ENCODE peak calls at places on chromosomes 1 and 21, in seven cellular contexts. K, J, B, F, G, H and D are unnamed samples.
A peak's percentile ranks its signal among the peaks of the same experiment; 100 is the strongest.

GRCh38 chr1:53918343-53918742 is 24.4 kb downstream of the DIO1 start:
- DNase-seq in B (no peak), G (no peak), F (no peak), H (no peak), K (no peak), J (no peak), D (peak; percentile 47)

GRCh38 chr1:67342002-67342890 is 34.6 kb downstream of the IL12RB2 start:
- DNase-seq in B (no peak), K (no peak), G (peak; percentile 25), F (no peak), J (no peak), H (no peak), D (no peak)

GRCh38 chr1:26275580-26276431 is 4.1 kb upstream of the SH3BGRL3 start:
- DNase-seq in J (peak; percentile 94), H (peak; percentile 96), K (peak; percentile 90), G (peak; percentile 85), B (peak; percentile 69), F (peak; percentile 78), D (peak; percentile 99)

GRCh38 chr1:62691062-62691844 is 3.1 kb upstream of the DOCK7 start:
- DNase-seq in K (no peak), G (no peak), J (no peak), H (no peak), F (no peak), B (no peak), D (no peak)

GRCh38 chr1:56940039-56940438 is 25.8 kb downstream of the C8B start:
- DNase-seq in K (no peak), F (no peak), G (no peak), J (no peak), H (no peak), B (no peak), D (no peak)

GRCh38 chr21:44687671-44688070 is 5.7 kb upstream of the KRTAP12-1 start:
- DNase-seq in G (no peak), H (no peak), F (no peak), K (no peak), J (no peak), B (no peak), D (no peak)

GRCh38 chr1:86140481-86140880 is 16.1 kb downstream of the COL24A1 start:
- DNase-seq in J (no peak), B (no peak), G (no peak), K (no peak), F (no peak), H (no peak), D (no peak)

GRCh38 chr1:55369474-55369873 is 154.3 kb upstream of the USP24 start:
- DNase-seq in B (no peak), K (peak; percentile 14), G (no peak), F (no peak), H (peak; percentile 39), J (no peak), D (no peak)

GRCh38 chr1:152182942-152183341 is 23.9 kb upstream of the RPTN start:
- DNase-seq in H (peak; percentile 79), G (no peak), K (peak; percentile 81), J (no peak), F (no peak), B (peak; percentile 39), D (no peak)

GRCh38 chr1:6592441-6592840 is 10.2 kb downstream of the KLHL21 start:
- DNase-seq in G (no peak), F (no peak), J (no peak), K (no peak), H (no peak), B (no peak), D (no peak)

GRCh38 chr1:86739901-86740507 is 35.6 kb downstream of the SH3GLB1 start:
- DNase-seq in G (no peak), H (no peak), K (no peak), B (no peak), F (peak; percentile 25), J (no peak), D (peak; percentile 34)

GRCh38 chr1:207873055-207873890 is 37.7 kb downstream of the CD34 start:
- DNase-seq in H (no peak), K (no peak), B (no peak), F (no peak), G (no peak), J (no peak), D (peak; percentile 15)

GRCh38 chr1:235160395-235160964 is 570 bp downstream of the RBM34 start:
- DNase-seq in H (peak; percentile 23), G (no peak), F (peak; percentile 80), J (peak; percentile 31), B (no peak), K (peak; percentile 72), D (peak; percentile 63)

GRCh38 chr1:84856871-84857270 is 36.1 kb downstream of the LPAR3 start:
- DNase-seq in H (no peak), F (no peak), B (no peak), G (no peak), J (no peak), K (no peak), D (no peak)

GRCh38 chr1:6918908-6919511 is 133.8 kb downstream of the CAMTA1 start:
- DNase-seq in F (no peak), K (no peak), B (no peak), J (no peak), H (no peak), G (no peak), D (no peak)

GRCh38 chr1:226475112-226475511 is 67.2 kb upstream of the PARP1 start:
- DNase-seq in K (no peak), F (no peak), H (no peak), G (no peak), B (no peak), J (peak; percentile 91), D (no peak)

GRCh38 chr1:7207875-7208646 is 422.8 kb downstream of the CAMTA1 start:
- DNase-seq in G (peak; percentile 59), K (peak; percentile 64), F (peak; percentile 35), H (peak; percentile 41), J (peak; percentile 84), B (peak; percentile 20), D (peak; percentile 73)

GRCh38 chr1:25134801-25135585 is 97.3 kb downstream of the SYF2 start:
- DNase-seq in J (no peak), G (no peak), F (no peak), H (no peak), K (no peak), B (no peak), D (no peak)

GRCh38 chr1:236395780-236396664 is 1.9 kb downstream of the EDARADD start:
- DNase-seq in G (no peak), J (no peak), F (no peak), H (no peak), B (no peak), K (no peak), D (no peak)

GRCh38 chr21:21715286-21715969 is 717.2 kb downstream of the NCAM2 start:
- DNase-seq in H (no peak), B (no peak), J (peak; percentile 45), F (no peak), G (no peak), K (peak; percentile 94), D (no peak)

GRCh38 chr1:42886800-42887199 is 40.4 kb downstream of the ZNF691 start:
- DNase-seq in F (no peak), G (no peak), B (no peak), J (no peak), H (no peak), K (no peak), D (no peak)

GRCh38 chr1:93604411-93604810 is 77.2 kb downstream of the BCAR3 start:
- DNase-seq in J (no peak), B (no peak), K (no peak), H (no peak), F (no peak), G (no peak), D (no peak)

GRCh38 chr1:65894738-65895605 is 102.3 kb downstream of the PDE4B start:
- DNase-seq in J (no peak), H (no peak), B (no peak), K (no peak), G (no peak), F (no peak), D (no peak)

GRCh38 chr1:181486098-181486420 is 2.7 kb downstream of the CACNA1E start:
- DNase-seq in H (no peak), F (no peak), G (no peak), J (no peak), B (no peak), K (no peak), D (no peak)

GRCh38 chr1:10402729-10403274 is 3.9 kb downstream of the PGD start:
- DNase-seq in G (no peak), J (no peak), F (no peak), B (no peak), K (peak; percentile 77), H (no peak), D (no peak)
- TF ChIP-seq CTCF in G (no peak), J (no peak), F (no peak), B (no peak), K (no peak), H (no peak), D (no peak)

GRCh38 chr1:192080671-192081070 is 77.6 kb upstream of the RGS18 start:
- DNase-seq in H (no peak), J (no peak), K (no peak), F (no peak), B (no peak), G (no peak), D (peak; percentile 12)
- H3K4me3 ChIP-seq in H (no peak overlapping the region), J (no peak overlapping the region), K (no peak overlapping the region), F (no peak overlapping the region), B (no peak overlapping the region), G (no peak overlapping the region), D (no peak overlapping the region)

DNA sequence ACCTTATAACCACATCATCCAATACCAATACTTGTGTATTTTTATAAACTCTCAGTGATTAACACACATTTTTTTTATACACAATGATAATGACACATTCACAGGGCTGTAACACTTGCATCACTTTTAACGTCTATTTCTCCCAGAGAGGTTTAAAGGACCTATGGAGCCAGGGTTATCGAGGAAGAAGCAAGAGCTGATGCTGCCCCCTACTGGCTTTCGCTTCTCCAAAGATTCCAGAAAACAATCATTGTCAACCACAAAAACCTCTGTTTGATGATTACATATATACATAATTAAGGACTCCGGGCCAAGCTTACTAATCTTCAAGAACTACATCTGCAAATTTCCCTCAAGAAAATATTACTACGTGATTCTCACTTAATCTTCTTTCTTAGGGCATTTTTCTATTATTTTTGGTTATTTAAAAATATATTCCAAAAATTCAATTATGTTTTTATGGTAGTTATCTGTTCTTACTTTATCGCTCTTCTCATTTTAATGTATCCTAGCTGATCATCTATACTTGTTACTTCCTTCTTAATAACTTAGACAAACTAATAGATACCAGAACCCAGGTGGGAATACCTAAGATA is 214.5 kb downstream of the VAV3 start:
- DNase-seq in B (peak; percentile 44), K (peak; percentile 68), G (no peak), H (peak; percentile 52), J (peak; percentile 90), F (peak; percentile 78), D (peak; percentile 67)
- TF ChIP-seq CTCF in B (peak; percentile 96), K (peak; percentile 76), G (peak; percentile 64), H (peak; percentile 79), J (peak; percentile 86), F (peak; percentile 94), D (peak; percentile 75)

GRCh38 chr1:190323530-190323929 is 154.1 kb downstream of the BRINP3 start:
- DNase-seq in F (no peak), K (no peak), B (no peak), G (no peak), H (no peak), J (no peak), D (no peak)

GRCh38 chr1:190328871-190329270 is 148.8 kb downstream of the BRINP3 start:
- DNase-seq in K (no peak), J (no peak), F (no peak), H (no peak), G (no peak), B (no peak), D (no peak)

DNA sequence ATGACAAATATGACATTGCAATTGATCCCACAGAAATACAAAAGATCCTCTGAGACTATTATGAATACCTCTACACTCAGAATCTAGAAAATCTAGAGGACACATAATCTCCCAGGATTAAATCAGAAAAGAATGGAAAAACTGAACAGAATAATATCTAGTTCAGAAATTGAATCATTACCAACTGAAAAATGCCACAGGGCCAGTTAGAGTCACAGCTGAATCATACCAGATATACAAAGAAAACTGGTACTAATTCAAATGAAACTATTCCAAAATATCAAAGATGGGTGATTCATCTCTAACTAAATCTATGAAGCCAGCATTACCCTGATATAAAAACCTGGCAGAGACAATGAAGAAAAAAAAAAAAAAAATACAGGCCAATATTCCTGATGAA is 149.3 kb downstream of the BRINP3 start:
- DNase-seq in B (no peak), G (no peak), F (no peak), J (no peak), K (peak; percentile 25), H (no peak), D (no peak)
- H3K4me3 ChIP-seq in B (no peak overlapping the region), G (no peak overlapping the region), F (no peak overlapping the region), J (no peak overlapping the region), K (no peak overlapping the region), H (no peak overlapping the region), D (no peak overlapping the region)